ENCODE peak calls at places on chromosomes 3 and 15, in six cellular contexts. E, G, L, S, J and Y are unnamed samples.
A peak's percentile ranks its signal among the peaks of the same experiment; 100 is the strongest.

GRCh38 chr3:193982258-193982659 is 153.7 kb upstream of the HES1 start:
- DNase-seq in L (peak; percentile 48), S (no peak), G (peak; percentile 86), E (peak; percentile 53), J (peak; percentile 26), Y (peak; percentile 51)

GRCh38 chr3:177538064-177538742 is 340.9 kb upstream of the TBL1XR1 start:
- DNase-seq in S (no peak), L (peak; percentile 88), J (peak; percentile 57), E (peak; percentile 78), G (no peak), Y (no peak)

GRCh38 chr3:186442162-186442561 is 80.1 kb upstream of the DGKG start:
- DNase-seq in G (no peak), J (no peak), E (no peak), S (no peak), L (no peak), Y (no peak)

GRCh38 chr3:123627673-123628670 is 43.1 kb upstream of the HACD2 start:
- DNase-seq in E (no peak), G (no peak), J (no peak), L (no peak), S (no peak), Y (no peak)

GRCh38 chr3:189629803-189630455 is 1.3 kb upstream of the TP63 start:
- DNase-seq in J (no peak), S (no peak), E (no peak), G (no peak), L (peak; percentile 24), Y (no peak)

GRCh38 chr3:79602385-79602784 is 165.4 kb downstream of the ROBO1 start:
- DNase-seq in S (no peak), E (no peak), G (no peak), L (no peak), J (no peak), Y (no peak)

GRCh38 chr3:131690800-131691199 is 188.0 kb upstream of the MRPL3 start:
- DNase-seq in L (no peak), G (no peak), E (no peak), J (no peak), S (no peak), Y (no peak)

GRCh38 chr15:98690272-98690671 is 41.9 kb downstream of the IGF1R start:
- DNase-seq in E (no peak), L (no peak), G (no peak), J (no peak), S (no peak), Y (no peak)

GRCh38 chr3:140898340-140899180 is 43.1 kb upstream of the SLC25A36 start:
- DNase-seq in G (peak; percentile 65), L (peak; percentile 63), J (peak; percentile 38), E (peak; percentile 82), S (peak; percentile 16), Y (peak; percentile 44)

GRCh38 chr3:62169871-62170660 is 203.3 kb downstream of the FEZF2 start:
- DNase-seq in G (no peak), S (no peak), E (peak; percentile 59), J (no peak), L (no peak), Y (no peak)

GRCh38 chr3:121152573-121152972 is 244.6 kb downstream of the STXBP5L start:
- DNase-seq in J (no peak), G (peak; percentile 51), S (no peak), L (no peak), E (peak; percentile 13), Y (no peak)

GRCh38 chr15:98881526-98882517 is 125.8 kb downstream of the PGPEP1L start:
- DNase-seq in L (no peak), J (peak; percentile 10), G (peak; percentile 65), E (peak; percentile 65), S (no peak), Y (no peak)

GRCh38 chr3:30760040-30760439 is 134.4 kb downstream of the GADL1 start:
- DNase-seq in L (peak; percentile 9), E (no peak), S (no peak), J (no peak), G (no peak), Y (peak; percentile 44)